ENCODE peak calls at places on chromosomes 2 and 18, in four cellular contexts. P, B, T and Q are unnamed samples.

GRCh38 chr18:616380-616995 is 19.7 kb downstream of the CLUL1 start:
- DNase-seq in B (no peak), T (peak), P (peak), Q (no peak)

GRCh38 chr2:22110244-22110651 is 986.5 kb downstream of the TDRD15 start:
- DNase-seq in B (no peak), P (peak), T (no peak), Q (no peak)

GRCh38 chr2:174339571-174339966 is 4.8 kb downstream of the SP9 start:
- DNase-seq in B (no peak), P (no peak), T (no peak), Q (no peak)

GRCh38 chr2:157722580-157723234 is 94.0 kb upstream of the ACVR1C start:
- DNase-seq in T (peak), B (no peak), P (peak), Q (no peak)

GRCh38 chr2:18516112-18516511 is 44.3 kb downstream of the RDH14 start:
- DNase-seq in P (peak), T (peak), B (no peak), Q (no peak)

GRCh38 chr2:106095478-106096392 is 98.4 kb downstream of the UXS1 start:
- DNase-seq in B (no peak), P (no peak), T (no peak), Q (no peak)

GRCh38 chr2:162579986-162580385 is 236.1 kb downstream of the GCA start:
- DNase-seq in B (no peak), P (peak), T (peak), Q (no peak)

GRCh38 chr2:98564541-98565164 is 43.7 kb downstream of the COA5 start:
- DNase-seq in P (no peak), T (no peak), B (no peak), Q (no peak)

GRCh38 chr18:533995-534601 is 33.6 kb upstream of the COLEC12 start:
- DNase-seq in T (no peak), P (no peak), B (no peak), Q (peak)

GRCh38 chr18:48988508-48989303 is 37.9 kb upstream of the SMAD7 start:
- DNase-seq in B (no peak), P (no peak), T (no peak), Q (no peak)

GRCh38 chr18:11005528-11005927 is 143.8 kb downstream of the PIEZO2 start:
- DNase-seq in P (no peak), T (peak), B (no peak), Q (no peak)

GRCh38 chr2:20595439-20596192 is 55.3 kb downstream of the HS1BP3 start:
- DNase-seq in B (no peak), T (peak), P (no peak), Q (no peak)

GRCh38 chr2:71608034-71608433 is 154.7 kb downstream of the DYSF start:
- DNase-seq in B (no peak), P (no peak), T (no peak), Q (no peak)

GRCh38 chr18:48594725-48595124 is 55.9 kb downstream of the CTIF start:
- DNase-seq in B (peak), P (no peak), T (no peak), Q (no peak)

GRCh38 chr18:57050314-57050949 is 96.5 kb upstream of the BOD1L2 start:
- DNase-seq in T (no peak), P (no peak), B (no peak), Q (no peak)

GRCh38 chr2:182448371-182448770 is 21.5 kb upstream of the PDE1A start:
- DNase-seq in B (no peak), T (no peak), P (peak), Q (no peak)

GRCh38 chr2:20429528-20429927 is 17.3 kb upstream of the RHOB start:
- DNase-seq in P (no peak), B (no peak), T (no peak), Q (no peak)

GRCh38 chr2:54042341-54042740 is 71.5 kb upstream of the PSME4 start:
- DNase-seq in T (no peak), B (no peak), P (no peak), Q (no peak)

GRCh38 chr2:230842473-230842872 is 22.3 kb upstream of the ITM2C start:
- DNase-seq in T (no peak), P (no peak), B (no peak), Q (no peak)

GRCh38 chr18:74268933-74269620 is 22.7 kb downstream of the CYB5A start:
- DNase-seq in B (no peak), P (no peak), T (peak), Q (no peak)

GRCh38 chr2:231306791-231307440 is 88.6 kb upstream of the B3GNT7 start:
- DNase-seq in P (no peak), B (no peak), T (no peak), Q (no peak)

GRCh38 chr18:47397671-47398319 is 146.3 kb upstream of the SKOR2 start:
- DNase-seq in T (no peak), P (peak), B (no peak), Q (no peak)

GRCh38 chr2:96427917-96428316 is 77.2 kb downstream of the NEURL3 start:
- DNase-seq in P (no peak), T (peak), B (no peak), Q (no peak)

GRCh38 chr18:62037989-62038778 is 145.4 kb upstream of the RNF152 start:
- DNase-seq in T (peak), P (no peak), B (no peak), Q (no peak)

GRCh38 chr2:98727369-98727749 is 3.6 kb downstream of the MGAT4A start:
- DNase-seq in P (no peak), B (no peak), T (no peak), Q (no peak)

GRCh38 chr2:172427256-172427989 is at the start of gene ITGA6:
- DNase-seq in T (peak), P (peak), B (peak), Q (peak)

GRCh38 chr2:73373335-73373734 is 12.3 kb upstream of the ALMS1 start:
- DNase-seq in B (no peak), P (no peak), T (no peak), Q (no peak)

GRCh38 chr18:67520276-67521035 is 3.9 kb upstream of the DSEL start:
- DNase-seq in P (no peak), T (peak), B (no peak), Q (no peak)

GRCh38 chr2:46117379-46117778 is 179.8 kb upstream of the EPAS1 start:
- DNase-seq in B (no peak), P (no peak), T (peak), Q (no peak)

GRCh38 chr2:16093639-16094447 is 153.5 kb downstream of the MYCN start:
- DNase-seq in T (no peak), P (no peak), B (peak), Q (no peak)

GRCh38 chr18:43159091-43159490 is 43.6 kb upstream of the RIT2 start:
- DNase-seq in T (peak), P (no peak), B (no peak), Q (no peak)

GRCh38 chr2:241218131-241219029 is 29.9 kb downstream of the ANO7 start:
- DNase-seq in T (no peak), B (peak), P (peak), Q (no peak)

GRCh38 chr2:154452906-154453493 is 245.5 kb upstream of the KCNJ3 start:
- DNase-seq in P (peak), T (peak), B (no peak), Q (no peak)

GRCh38 chr2:72483346-72483745 is 335.7 kb upstream of the CYP26B1 start:
- DNase-seq in P (no peak), T (no peak), B (no peak), Q (no peak)

GRCh38 chr2:71872466-71873051 is 275.1 kb downstream of the CYP26B1 start:
- DNase-seq in B (no peak), P (no peak), T (no peak), Q (no peak)

GRCh38 chr2:76861708-76862107 is 660.5 kb downstream of the LRRTM4 start:
- DNase-seq in P (no peak), B (no peak), T (peak), Q (no peak)

GRCh38 chr18:2971741-2972552 is 41.0 kb downstream of the LPIN2 start:
- DNase-seq in P (no peak), B (peak), T (no peak), Q (no peak)

GRCh38 chr2:216516730-216517350 is 18.2 kb downstream of the RPL37A start:
- DNase-seq in P (peak), B (no peak), T (peak), Q (no peak)

GRCh38 chr18:75010725-75011124 is 198.2 kb downstream of the PTGR3 start:
- DNase-seq in T (no peak), B (no peak), P (no peak), Q (no peak)

GRCh38 chr2:197310271-197310939 is at the start of gene ANKRD44:
- DNase-seq in B (peak), T (peak), P (peak), Q (peak)

GRCh38 chr2:239136203-239136602 is 264.6 kb downstream of the HDAC4 start:
- DNase-seq in P (no peak), B (no peak), T (no peak), Q (no peak)
- TF ChIP-seq CTCF in P (no peak), B (no peak), T (no peak), Q (no peak)

GRCh38 chr2:219496781-219497494 is 1.8 kb upstream of the GMPPA start:
- DNase-seq in P (peak), T (no peak), B (no peak), Q (no peak)

GRCh38 chr2:219496247-219496646 is 2.4 kb upstream of the GMPPA start:
- DNase-seq in P (no peak), B (no peak), T (no peak), Q (no peak)

GRCh38 chr2:219493086-219493485 is 5.6 kb upstream of the GMPPA start:
- DNase-seq in T (no peak), P (no peak), B (no peak), Q (no peak)

GRCh38 chr2:219495531-219496122 is 3.1 kb upstream of the GMPPA start:
- DNase-seq in P (peak), B (peak), T (peak), Q (no peak)

DNA sequence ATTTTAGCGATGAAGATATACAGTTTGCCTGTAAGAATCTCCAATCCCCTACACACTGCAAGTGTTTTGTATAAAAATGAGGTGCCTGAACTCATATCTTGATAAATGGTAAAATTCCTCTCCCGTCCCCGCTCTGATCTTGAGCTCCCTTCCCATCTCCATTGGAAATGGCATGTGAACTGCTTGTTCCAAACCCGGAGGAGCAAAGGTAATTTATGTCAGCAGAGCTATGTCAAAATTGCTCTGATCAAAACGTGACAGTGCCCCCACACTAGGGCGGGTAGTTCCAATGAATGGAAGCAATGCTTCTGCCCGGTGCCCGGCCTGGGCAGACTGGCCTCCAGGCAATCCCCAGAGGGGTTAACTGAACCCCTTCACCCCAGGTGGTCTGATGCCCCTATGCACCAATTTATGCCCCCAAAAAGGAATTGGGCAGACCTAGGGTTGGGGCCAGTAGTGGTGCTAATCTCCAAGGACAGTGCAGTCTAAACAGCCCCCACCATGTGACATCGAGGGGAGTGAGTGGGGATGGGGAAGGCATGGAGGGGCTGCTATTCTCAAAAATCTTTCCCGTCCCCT is 3.6 kb upstream of the GMPPA start:
- DNase-seq in B (no peak), T (no peak), P (no peak), Q (no peak)
- TF ChIP-seq CTCF in B (no peak), T (no peak), P (no peak), Q (no peak)

GRCh38 chr2:127635380-127636237 is 10.3 kb upstream of the GPR17 start:
- DNase-seq in T (no peak), P (no peak), B (no peak), Q (no peak)
- TF ChIP-seq CTCF in T (no peak), P (peak), B (no peak), Q (no peak)

DNA sequence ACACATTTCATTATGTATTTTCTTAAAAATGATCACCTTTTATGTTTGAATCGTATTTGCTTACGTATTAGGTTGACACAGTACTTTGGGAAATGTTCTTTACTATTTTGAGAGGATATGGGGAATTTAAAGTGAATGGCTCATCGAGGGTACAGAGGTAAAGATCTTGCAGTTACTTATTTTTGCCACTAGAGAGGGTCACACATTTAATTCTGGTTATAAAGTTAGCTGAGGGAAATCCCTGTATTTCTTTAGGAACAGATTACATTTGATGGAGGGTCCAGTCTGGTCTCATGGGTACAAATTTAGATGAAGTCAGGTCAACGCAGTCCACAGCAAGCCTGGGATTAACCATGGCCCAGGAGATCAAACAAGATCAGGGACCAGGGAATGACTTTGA is 24.5 kb downstream of the DYNC2LI1 start:
- DNase-seq in T (no peak), P (peak), B (no peak), Q (no peak)
- TF ChIP-seq CTCF in T (peak), P (peak), B (no peak), Q (no peak)

GRCh38 chr2:239774933-239775622 is 250.1 kb downstream of the NDUFA10 start:
- DNase-seq in T (no peak), B (no peak), P (no peak), Q (no peak)
- TF ChIP-seq CTCF in T (no peak), B (no peak), P (no peak), Q (no peak)

DNA sequence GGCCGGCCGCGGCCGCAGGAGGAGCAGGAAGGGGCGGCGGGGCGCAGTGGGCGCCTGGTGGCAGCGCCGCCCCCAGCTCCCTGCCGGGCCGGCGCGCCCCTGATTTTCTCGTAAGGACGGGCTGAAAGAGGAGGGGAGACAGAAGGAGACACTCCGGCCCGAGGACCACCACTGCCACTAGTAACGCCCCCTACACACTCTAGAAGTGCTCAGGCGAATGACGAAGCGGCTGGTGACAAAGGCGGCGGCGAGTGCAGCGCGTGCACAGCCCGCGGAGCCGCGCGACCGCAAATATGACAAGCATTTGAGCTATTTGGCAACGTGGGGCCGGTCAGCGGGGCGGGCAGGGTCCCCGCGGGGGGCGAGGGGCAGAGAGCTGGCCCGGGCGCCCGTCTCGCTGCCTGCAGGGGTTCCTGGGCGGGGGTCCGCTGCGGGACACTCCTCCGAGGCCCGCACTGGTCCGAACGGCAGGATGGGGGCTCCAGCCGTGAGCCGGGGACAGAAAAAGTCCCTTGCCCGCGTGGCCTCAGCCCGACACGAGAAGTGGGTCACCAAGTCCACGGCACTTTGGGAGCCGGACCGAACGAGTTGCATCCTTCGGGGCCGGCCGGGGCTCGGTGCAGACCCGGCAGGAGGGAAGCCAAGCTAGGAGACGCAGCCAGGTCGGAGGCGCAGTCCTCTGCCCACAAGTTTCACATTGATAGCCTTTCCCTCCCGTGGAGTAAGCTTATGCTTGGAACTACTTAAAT is 524 bp upstream of the SERTAD2 start:
- DNase-seq in B (peak), P (peak), T (peak), Q (peak)
- TF ChIP-seq CTCF in B (no peak), P (no peak), T (no peak), Q (no peak)

DNA sequence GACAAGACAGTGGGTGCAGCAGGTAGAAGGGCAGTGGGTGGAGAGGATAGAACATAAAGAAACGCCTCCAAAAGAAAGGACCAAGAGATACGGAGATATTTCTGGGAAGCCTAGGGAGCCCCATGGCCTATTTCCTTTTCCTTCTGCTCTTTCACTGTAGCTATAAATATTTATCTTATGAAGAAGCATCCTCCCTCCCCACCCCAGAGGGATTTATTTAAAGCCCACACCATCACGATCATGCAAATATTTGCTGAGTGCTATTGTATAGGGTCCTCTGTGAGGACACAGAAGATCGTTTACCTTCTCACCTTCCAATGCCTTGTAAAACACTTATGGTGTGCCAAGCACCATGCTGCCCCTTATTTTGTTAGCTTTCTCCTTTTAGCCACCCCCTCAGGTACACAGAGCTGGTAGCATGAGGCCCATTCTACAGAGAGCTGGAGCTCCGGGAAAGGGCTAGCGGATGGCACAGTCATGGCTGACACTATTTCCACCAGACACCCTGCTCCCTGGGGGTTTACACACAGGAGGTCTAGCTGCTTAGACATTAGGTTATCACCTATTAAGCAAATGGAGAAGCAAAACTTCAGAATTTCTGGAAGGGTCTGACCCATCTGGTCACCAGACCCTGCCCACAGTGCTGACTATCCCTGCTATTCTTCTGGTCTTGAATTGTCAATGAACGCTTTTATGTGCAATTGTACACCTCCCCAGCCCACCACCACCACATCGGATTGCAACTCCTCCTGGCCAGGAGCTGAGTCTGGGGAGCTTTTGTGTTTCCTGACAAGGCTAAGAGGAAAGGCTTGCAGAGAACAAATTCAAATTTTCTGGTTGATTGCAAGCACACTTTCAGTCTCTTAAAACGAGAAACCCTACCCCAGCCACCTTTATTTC is 91.8 kb upstream of the KLF7 start:
- DNase-seq in P (no peak), T (no peak), B (no peak), Q (no peak)
- TF ChIP-seq CTCF in P (no peak), T (no peak), B (no peak), Q (no peak)

GRCh38 chr2:159936471-159936870 is 125.9 kb downstream of the PLA2R1 start:
- DNase-seq in B (no peak), P (peak), T (no peak), Q (no peak)
- TF ChIP-seq CTCF in B (no peak), P (no peak), T (no peak), Q (no peak)